ENCODE peak calls at places on chromosomes 12 and 14, in ten cellular contexts. P is neuronal stem cell, H is SW 1271, E is GM20000, Z is RPMI7951, B is T47D, Y is dermis blood vessel endothelial cell, U is NCI-H1417, J is pancreas, G is HFFc6. F is an unnamed sample.

GRCh38 chr12:6141048-6141447 is 16.6 kb upstream of the VWF start:
- DNase-seq in P (no peak), H (no peak), E (peak), Z (no peak), B (no peak), Y (peak), U (no peak), J (no peak), G (no peak), F (no peak)

GRCh38 chr12:115449526-115449925 is 765.6 kb upstream of the TBX3 start:
- DNase-seq in P (no peak), H (no peak), E (no peak), Z (no peak), B (no peak), Y (no peak), U (no peak), J (no peak), G (no peak), F (no peak)

GRCh38 chr14:94027566-94028449 is 1.7 kb downstream of the OTUB2 start:
- DNase-seq in P (no peak), H (no peak), E (no peak), Z (no peak), B (peak), Y (peak), U (no peak), J (no peak), G (no peak), F (no peak)

GRCh38 chr12:591571-592505 is 71.4 kb downstream of the NINJ2 start:
- DNase-seq in P (no peak), H (no peak), E (no peak), Z (no peak), B (no peak), Y (no peak), U (no peak), J (peak), G (no peak), F (no peak)

GRCh38 chr12:92133795-92134637 is 11.6 kb downstream of the BTG1 start:
- DNase-seq in P (no peak), H (no peak), E (no peak), Z (peak), B (no peak), Y (no peak), U (peak), J (no peak), G (no peak), F (no peak)

GRCh38 chr14:50892255-50892654 is 20.4 kb downstream of the ABHD12B start:
- DNase-seq in P (no peak), H (no peak), E (no peak), Z (no peak), B (no peak), Y (no peak), U (no peak), J (no peak), G (no peak), F (no peak)

GRCh38 chr12:95998611-95999300 is 2.6 kb upstream of the HAL start:
- DNase-seq in P (peak), H (no peak), E (peak), Z (peak), B (peak), Y (peak), U (peak), J (no peak), G (peak), F (peak)

GRCh38 chr12:32301216-32301615 is 98.1 kb upstream of the FGD4 start:
- DNase-seq in P (no peak), H (no peak), E (no peak), Z (no peak), B (peak), Y (no peak), U (no peak), J (no peak), G (no peak), F (no peak)

GRCh38 chr12:10406725-10407124 is 2.8 kb downstream of the KLRC4 start:
- DNase-seq in P (no peak), H (no peak), E (no peak), Z (no peak), B (no peak), Y (no peak), U (no peak), J (no peak), G (no peak), F (no peak)

GRCh38 chr12:132422057-132423043 is 67.6 kb upstream of the FBRSL1 start:
- DNase-seq in P (no peak), H (no peak), E (no peak), Z (no peak), B (no peak), Y (no peak), U (no peak), J (no peak), G (no peak), F (no peak)

GRCh38 chr14:69320581-69321365 is 60.8 kb downstream of the GALNT16 start:
- DNase-seq in P (no peak), H (no peak), E (no peak), Z (no peak), B (no peak), Y (no peak), U (no peak), J (peak), G (no peak), F (no peak)

GRCh38 chr12:93098077-93098476 is 169.0 kb upstream of the EEA1 start:
- DNase-seq in P (peak), H (peak), E (peak), Z (no peak), B (peak), Y (peak), U (peak), J (no peak), G (peak), F (peak)

GRCh38 chr14:81220488-81220766 is 332 bp downstream of the GTF2A1 start:
- DNase-seq in P (no peak), H (no peak), E (no peak), Z (no peak), B (no peak), Y (no peak), U (no peak), J (no peak), G (no peak), F (no peak)

GRCh38 chr12:100716949-100717732 is 77.4 kb upstream of the ANO4 start:
- DNase-seq in P (peak), H (no peak), E (no peak), Z (no peak), B (no peak), Y (no peak), U (peak), J (no peak), G (no peak), F (no peak)

GRCh38 chr12:91542048-91542447 is 359.4 kb upstream of the DCN start:
- DNase-seq in P (no peak), H (no peak), E (no peak), Z (no peak), B (peak), Y (no peak), U (peak), J (no peak), G (no peak), F (no peak)

GRCh38 chr12:93317227-93317626 is 60.5 kb upstream of the NUDT4 start:
- DNase-seq in P (no peak), H (no peak), E (no peak), Z (no peak), B (peak), Y (peak), U (no peak), J (no peak), G (no peak), F (no peak)

GRCh38 chr12:31257784-31258183 is 68.2 kb downstream of the SINHCAF start:
- DNase-seq in P (no peak), H (no peak), E (no peak), Z (no peak), B (no peak), Y (no peak), U (no peak), J (no peak), G (no peak), F (no peak)

GRCh38 chr14:50773632-50774541 is 57.1 kb downstream of the NIN start:
- DNase-seq in P (peak), H (no peak), E (no peak), Z (peak), B (peak), Y (peak), U (peak), J (peak), G (no peak), F (no peak)

GRCh38 chr14:102046337-102047278 is 40.2 kb downstream of the HSP90AA1 start:
- DNase-seq in P (peak), H (peak), E (no peak), Z (peak), B (peak), Y (peak), U (peak), J (peak), G (peak), F (no peak)

GRCh38 chr12:124420972-124421674 is 126.2 kb downstream of the RFLNA start:
- DNase-seq in P (no peak), H (no peak), E (no peak), Z (no peak), B (no peak), Y (no peak), U (no peak), J (no peak), G (no peak), F (no peak)